ENCODE peak calls at places on chromosomes 11 and 22, in ten cellular contexts. P is psoas muscle; X is adrenal gland; Q is CD8-positive, alpha-beta T cell; J is PC-3; C is esophagus squamous epithelium; U is heart right ventricle; F is tibial artery; M is PC-9; H is upper lobe of right lung. B is an unnamed sample. For H3K36me3 and H3K4me1, the result is how much of the 10 kb centered on the place peaks cover.

GRCh38 chr11:121328213-121328966 is 35.8 kb downstream of the SC5D start:
- DNase-seq in J (no peak), X (no peak), C (no peak), H (no peak), M (no peak), U (no peak), F (no peak), P (no peak), Q (peak), B (no peak)

GRCh38 chr22:45429424-45429823 is 15.9 kb downstream of the RIBC2 start:
- DNase-seq in F (peak), P (no peak), H (peak), J (no peak), U (no peak), Q (no peak), M (no peak), X (no peak), C (no peak), B (no peak)

GRCh38 chr11:85170184-85170583 is 457.0 kb downstream of the DLG2 start:
- DNase-seq in C (no peak), P (no peak), M (peak), F (no peak), H (no peak), Q (no peak), X (no peak), U (no peak), J (peak), B (no peak)

GRCh38 chr11:10087186-10087585 is 206.8 kb downstream of the SBF2 start:
- DNase-seq in F (no peak), U (no peak), Q (no peak), P (no peak), H (no peak), X (no peak), C (no peak), J (no peak), M (no peak), B (no peak)

GRCh38 chr22:25702046-25702445 is 39.9 kb upstream of the MYO18B start:
- DNase-seq in H (no peak), U (no peak), J (peak), P (no peak), F (no peak), Q (no peak), C (no peak), M (no peak), X (no peak), B (peak)

GRCh38 chr11:75858613-75859012 is 43.6 kb downstream of the UVRAG start:
- DNase-seq in H (no peak), P (no peak), F (no peak), Q (no peak), M (no peak), C (no peak), J (peak), X (no peak), U (no peak), B (no peak)

GRCh38 chr22:37044634-37045625 is 6.6 kb upstream of the KCTD17 start:
- DNase-seq in P (no peak), X (no peak), Q (no peak), H (no peak), J (peak), F (no peak), C (no peak), U (no peak), M (no peak), B (no peak)

GRCh38 chr11:80987161-80987560 is 1546.3 kb upstream of the TENM4 start:
- DNase-seq in H (no peak), C (no peak), Q (no peak), P (no peak), U (no peak), M (no peak), X (no peak), F (no peak), J (no peak), B (no peak)

GRCh38 chr11:104995001-104995408 is 26.6 kb upstream of the CASP4 start:
- DNase-seq in Q (no peak), F (no peak), J (no peak), H (no peak), P (no peak), M (no peak), X (no peak), U (peak), C (no peak), B (no peak)

GRCh38 chr11:56624661-56625110 is 10.0 kb upstream of the OR5M1 start:
- DNase-seq in M (peak), U (no peak), H (no peak), P (no peak), J (peak), X (peak), F (no peak), Q (no peak), C (no peak), B (no peak)

GRCh38 chr22:38213319-38214247 is 11.8 kb downstream of the MAFF start:
- DNase-seq in M (no peak), U (no peak), F (no peak), C (no peak), P (no peak), X (no peak), H (no peak), J (no peak), Q (no peak), B (no peak)

GRCh38 chr11:116605543-116605942 is 167.2 kb downstream of the BUD13 start:
- DNase-seq in M (peak), H (no peak), U (no peak), P (no peak), Q (no peak), F (no peak), C (no peak), J (peak), X (peak), B (peak)

GRCh38 chr22:42553475-42554361 is at the start of gene SERHL2:
- DNase-seq in X (peak), U (peak), P (peak), H (peak), J (peak), Q (peak), M (peak), F (peak), C (no peak), B (peak)

GRCh38 chr11:108891143-108891542 is 226.3 kb downstream of the DDX10 start:
- DNase-seq in U (no peak), J (no peak), M (no peak), C (no peak), P (no peak), F (no peak), H (no peak), Q (no peak), X (no peak), B (no peak)

GRCh38 chr11:85281550-85281949 is 345.6 kb downstream of the DLG2 start:
- DNase-seq in F (no peak), U (no peak), C (no peak), X (no peak), Q (no peak), H (no peak), J (no peak), P (no peak), M (no peak), B (no peak)

GRCh38 chr11:92284107-92284506 is 59.5 kb downstream of the FAT3 start:
- DNase-seq in U (no peak), J (no peak), Q (no peak), F (no peak), P (no peak), C (no peak), X (no peak), H (no peak), M (no peak), B (no peak)

GRCh38 chr11:86579406-86579731 is 93.0 kb downstream of the ME3 start:
- DNase-seq in H (no peak), X (no peak), P (no peak), C (no peak), M (no peak), F (no peak), Q (no peak), J (no peak), U (no peak), B (no peak)

GRCh38 chr11:73999581-74000306 is 9.1 kb downstream of the UCP3 start:
- DNase-seq in J (no peak), Q (no peak), P (no peak), H (no peak), C (no peak), X (no peak), U (no peak), F (peak), M (no peak), B (no peak)

GRCh38 chr22:17878970-17879369 is 104.7 kb upstream of the BID start:
- DNase-seq in C (no peak), M (no peak), H (no peak), P (no peak), X (no peak), J (no peak), U (no peak), F (no peak), Q (no peak), B (no peak)

GRCh38 chr11:71372693-71373657 is 75.2 kb downstream of the DHCR7 start:
- DNase-seq in Q (no peak), P (no peak), F (no peak), J (peak), U (no peak), X (no peak), C (no peak), H (no peak), M (no peak), B (no peak)

DNA sequence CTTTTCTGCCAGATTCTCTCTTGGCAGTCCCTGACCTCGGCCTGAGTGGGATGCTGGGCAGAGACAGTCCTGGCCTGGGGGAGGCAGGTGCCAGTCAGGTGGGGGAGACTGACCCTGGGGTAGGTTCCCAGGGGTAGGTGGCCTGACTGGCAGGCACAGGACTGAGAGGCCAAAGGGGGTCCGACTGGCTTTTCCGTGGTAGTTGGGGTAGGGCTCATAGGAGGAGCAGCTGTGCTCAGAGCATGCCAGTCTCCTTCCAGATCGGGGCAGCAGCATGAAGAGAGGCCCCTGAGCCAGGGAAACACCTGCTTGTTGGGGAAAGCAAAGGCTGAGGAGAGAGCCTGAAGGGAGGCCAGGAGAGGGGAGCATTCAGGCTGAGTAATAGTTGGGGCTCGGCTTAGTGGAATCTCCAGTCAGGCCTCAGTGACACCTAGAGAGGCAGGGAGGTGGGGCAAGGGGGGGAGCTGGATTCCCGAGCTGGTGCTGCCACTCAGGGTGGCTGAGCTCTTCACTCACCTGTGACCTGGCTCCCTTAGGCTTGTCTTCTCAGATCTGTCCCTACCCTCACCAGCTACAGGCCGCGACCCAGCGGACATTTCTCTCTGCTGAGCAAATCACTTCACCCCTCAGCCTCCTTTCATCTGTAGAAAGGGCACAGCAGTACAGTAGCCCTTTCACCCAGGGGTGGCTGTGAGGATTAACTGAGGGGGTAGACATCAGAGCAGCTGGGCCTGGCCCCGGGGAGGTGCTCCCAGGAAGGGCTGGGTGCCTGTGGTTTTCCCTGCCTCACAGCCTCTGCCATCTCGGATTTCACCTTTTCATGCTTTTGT is 26.2 kb downstream of the MCM5 start:
- DNase-seq in P (no peak), F (no peak), X (no peak), J (peak), Q (no peak), U (no peak), M (peak), H (no peak), C (no peak), B (peak)
- H3K36me3 ChIP-seq in P (under half), F (under half), X (under half), J (under half), Q (under half), U (under half), M (under half), H (under half), C (under half), B (half or more)

GRCh38 chr11:11583801-11584445 is 37.9 kb downstream of the GALNT18 start:
- DNase-seq in Q (no peak), U (no peak), P (no peak), F (peak), X (no peak), M (no peak), H (no peak), J (no peak), C (no peak), B (no peak)
- H3K4me1 ChIP-seq in Q (under half), U (half or more), P (under half), F (under half), X (under half), M (under half), H (under half), J (under half), C (half or more), B (under half)

GRCh38 chr11:67288198-67288451 is 978 bp upstream of the ANKRD13D start:
- DNase-seq in P (no peak), M (no peak), F (no peak), C (no peak), H (no peak), U (no peak), Q (no peak), J (no peak), X (no peak), B (no peak)
- H3K36me3 ChIP-seq in P (half or more), M (under half), F (under half), C (under half), H (half or more), U (under half), Q (under half), J (under half), X (under half), B (half or more)

GRCh38 chr11:123481647-123482046 is 51.6 kb downstream of the GRAMD1B start:
- DNase-seq in C (no peak), F (no peak), Q (no peak), J (no peak), U (no peak), H (no peak), M (no peak), X (no peak), P (no peak), B (no peak)
- H3K4me1 ChIP-seq in C (under half), F (under half), Q (under half), J (under half), U (under half), H (under half), M (under half), X (under half), P (under half), B (under half)

GRCh38 chr11:72869845-72870244 is 55.6 kb downstream of the ATG16L2 start:
- DNase-seq in J (no peak), U (no peak), Q (no peak), F (no peak), M (no peak), C (no peak), X (no peak), P (no peak), H (no peak), B (no peak)
- H3K36me3 ChIP-seq in J (under half), U (under half), Q (under half), F (under half), M (under half), C (under half), X (under half), P (under half), H (under half), B (under half)